ENCODE peak calls at places on chromosomes 11 and 22, in five cellular contexts. P, W, R, V and U are unnamed samples.
A peak's percentile ranks its signal among the peaks of the same experiment; 100 is the strongest.

GRCh38 chr22:22061085-22062077 is 78.8 kb upstream of the TOP3B start:
- DNase-seq in V (no peak), W (no peak), R (no peak), P (peak; percentile 82), U (no peak)

GRCh38 chr11:134398644-134399292 is 13.3 kb downstream of the B3GAT1 start:
- DNase-seq in R (no peak), W (no peak), V (no peak), P (no peak), U (no peak)

GRCh38 chr22:43905681-43906080 is 13.9 kb upstream of the PNPLA5 start:
- DNase-seq in W (no peak), P (no peak), V (no peak), R (no peak), U (no peak)

GRCh38 chr11:117819096-117820040 is 5.2 kb downstream of the FXYD2 start:
- DNase-seq in P (peak; percentile 42), V (peak; percentile 58), R (no peak), W (no peak), U (no peak)

GRCh38 chr11:69492201-69492991 is 10.9 kb downstream of the LINC01488 start:
- DNase-seq in V (peak; percentile 40), R (no peak), W (no peak), P (no peak), U (no peak)

GRCh38 chr11:60960405-60960804 is 8.4 kb upstream of the SLC15A3 start:
- DNase-seq in V (no peak), R (no peak), P (no peak), W (no peak), U (peak; percentile 11)

GRCh38 chr11:109956124-109956793 is 136.9 kb upstream of the ZC3H12C start:
- DNase-seq in R (no peak), V (no peak), P (no peak), W (no peak), U (no peak)

GRCh38 chr11:104151404-104152204 is 12.3 kb downstream of the PDGFD start:
- DNase-seq in P (no peak), W (no peak), V (no peak), R (no peak), U (no peak)

GRCh38 chr11:1070594-1071462 is 3.8 kb upstream of the MUC2 start:
- DNase-seq in V (peak; percentile 28), P (no peak), R (peak; percentile 36), W (no peak), U (no peak)

GRCh38 chr22:38246692-38247091 is 26.1 kb downstream of the TMEM184B start:
- DNase-seq in W (no peak), V (no peak), R (no peak), P (peak; percentile 53), U (no peak)

GRCh38 chr11:32012066-32012465 is 78.8 kb upstream of the RCN1 start:
- DNase-seq in R (no peak), P (no peak), V (no peak), W (no peak), U (no peak)

GRCh38 chr11:64451856-64452255 is 92.9 kb downstream of the RPS6KA4 start:
- DNase-seq in R (no peak), V (no peak), W (no peak), P (no peak), U (no peak)

GRCh38 chr11:65148657-65149056 is 14.3 kb upstream of the SYVN1 start:
- DNase-seq in V (no peak), P (no peak), R (peak; percentile 45), W (no peak), U (peak; percentile 46)

GRCh38 chr11:113514856-113515255 is 39.7 kb upstream of the DRD2 start:
- DNase-seq in W (no peak), V (no peak), P (no peak), R (no peak), U (no peak)

GRCh38 chr11:126479178-126479930 is 123.9 kb downstream of the ST3GAL4 start:
- DNase-seq in P (no peak), V (no peak), W (no peak), R (no peak), U (no peak)

GRCh38 chr11:20839231-20839630 is 169.8 kb downstream of the NELL1 start:
- DNase-seq in R (no peak), W (no peak), V (no peak), P (no peak), U (no peak)

GRCh38 chr11:21820176-21820575 is 372.7 kb upstream of the ANO5 start:
- DNase-seq in V (no peak), W (no peak), P (no peak), R (no peak), U (no peak)

GRCh38 chr11:110715541-110715940 is 3.3 kb upstream of the ARHGAP20 start:
- DNase-seq in R (no peak), P (no peak), W (no peak), V (no peak), U (no peak)

GRCh38 chr22:30021338-30021737 is 58.9 kb upstream of the HORMAD2 start:
- DNase-seq in P (no peak), R (no peak), W (no peak), V (no peak), U (no peak)

GRCh38 chr22:20013382-20013871 is 3.2 kb downstream of the ARVCF start:
- DNase-seq in R (no peak), P (peak; percentile 46), V (peak; percentile 78), W (peak; percentile 22), U (no peak)

GRCh38 chr11:69516526-69516925 is 35.1 kb downstream of the LINC01488 start:
- DNase-seq in W (no peak), V (peak; percentile 6), R (no peak), P (no peak), U (no peak)

GRCh38 chr11:20913113-20913512 is 243.7 kb downstream of the NELL1 start:
- DNase-seq in R (no peak), W (no peak), P (no peak), V (no peak), U (no peak)

GRCh38 chr11:120130991-120131760 is 6.7 kb downstream of the TRIM29 start:
- DNase-seq in W (no peak), V (peak; percentile 9), P (no peak), R (peak; percentile 22), U (peak; percentile 56)

GRCh38 chr11:119800171-119800570 is 71.2 kb upstream of the NECTIN1 start:
- DNase-seq in W (no peak), V (peak; percentile 9), R (no peak), P (no peak), U (no peak)

GRCh38 chr11:34341096-34341495 is 16.7 kb downstream of the ABTB2 start:
- DNase-seq in V (no peak), R (no peak), W (no peak), P (no peak), U (no peak)

GRCh38 chr11:34337016-34337415 is 20.8 kb downstream of the ABTB2 start:
- DNase-seq in P (no peak), V (no peak), W (no peak), R (no peak), U (no peak)

GRCh38 chr11:34342008-34342533 is 15.7 kb downstream of the ABTB2 start:
- DNase-seq in P (peak; percentile 38), V (no peak), W (no peak), R (no peak), U (no peak)

GRCh38 chr11:34340653-34341052 is 17.2 kb downstream of the ABTB2 start:
- DNase-seq in P (no peak), R (no peak), W (no peak), V (no peak), U (no peak)

GRCh38 chr11:34339149-34340064 is 18.4 kb downstream of the ABTB2 start:
- DNase-seq in P (no peak), R (no peak), W (no peak), V (peak; percentile 54), U (no peak)
- H3K27ac ChIP-seq in P (no peak overlapping the region), R (no peak overlapping the region), W (no peak overlapping the region), V (no peak overlapping the region), U (no peak overlapping the region)

GRCh38 chr11:7858001-7858400 is 61.3 kb upstream of the OR5P2 start:
- DNase-seq in P (no peak), W (no peak), R (no peak), V (no peak), U (no peak)
- H3K4me3 ChIP-seq in P (no peak overlapping the region), W (no peak overlapping the region), R (no peak overlapping the region), V (no peak overlapping the region), U (no peak overlapping the region)

GRCh38 chr22:39474351-39474991 is 17.7 kb downstream of the MGAT3 start:
- DNase-seq in W (no peak), V (no peak), P (no peak), R (no peak), U (no peak)

GRCh38 chr22:39475337-39475736 is 18.5 kb downstream of the MGAT3 start:
- DNase-seq in R (no peak), V (no peak), P (no peak), W (no peak), U (no peak)

GRCh38 chr22:39477542-39477941 is 20.7 kb downstream of the MGAT3 start:
- DNase-seq in R (no peak), W (no peak), V (no peak), P (no peak), U (no peak)

GRCh38 chr22:39476664-39477063 is 19.9 kb downstream of the MGAT3 start:
- DNase-seq in V (no peak), P (no peak), W (no peak), R (no peak), U (no peak)

GRCh38 chr22:39475902-39476301 is 19.1 kb downstream of the MGAT3 start:
- DNase-seq in P (no peak), R (no peak), W (no peak), V (no peak), U (no peak)
- H3K27ac ChIP-seq in P (no peak overlapping the region), R (no peak overlapping the region), W (no peak overlapping the region), V (no peak overlapping the region), U (no peak overlapping the region)

DNA sequence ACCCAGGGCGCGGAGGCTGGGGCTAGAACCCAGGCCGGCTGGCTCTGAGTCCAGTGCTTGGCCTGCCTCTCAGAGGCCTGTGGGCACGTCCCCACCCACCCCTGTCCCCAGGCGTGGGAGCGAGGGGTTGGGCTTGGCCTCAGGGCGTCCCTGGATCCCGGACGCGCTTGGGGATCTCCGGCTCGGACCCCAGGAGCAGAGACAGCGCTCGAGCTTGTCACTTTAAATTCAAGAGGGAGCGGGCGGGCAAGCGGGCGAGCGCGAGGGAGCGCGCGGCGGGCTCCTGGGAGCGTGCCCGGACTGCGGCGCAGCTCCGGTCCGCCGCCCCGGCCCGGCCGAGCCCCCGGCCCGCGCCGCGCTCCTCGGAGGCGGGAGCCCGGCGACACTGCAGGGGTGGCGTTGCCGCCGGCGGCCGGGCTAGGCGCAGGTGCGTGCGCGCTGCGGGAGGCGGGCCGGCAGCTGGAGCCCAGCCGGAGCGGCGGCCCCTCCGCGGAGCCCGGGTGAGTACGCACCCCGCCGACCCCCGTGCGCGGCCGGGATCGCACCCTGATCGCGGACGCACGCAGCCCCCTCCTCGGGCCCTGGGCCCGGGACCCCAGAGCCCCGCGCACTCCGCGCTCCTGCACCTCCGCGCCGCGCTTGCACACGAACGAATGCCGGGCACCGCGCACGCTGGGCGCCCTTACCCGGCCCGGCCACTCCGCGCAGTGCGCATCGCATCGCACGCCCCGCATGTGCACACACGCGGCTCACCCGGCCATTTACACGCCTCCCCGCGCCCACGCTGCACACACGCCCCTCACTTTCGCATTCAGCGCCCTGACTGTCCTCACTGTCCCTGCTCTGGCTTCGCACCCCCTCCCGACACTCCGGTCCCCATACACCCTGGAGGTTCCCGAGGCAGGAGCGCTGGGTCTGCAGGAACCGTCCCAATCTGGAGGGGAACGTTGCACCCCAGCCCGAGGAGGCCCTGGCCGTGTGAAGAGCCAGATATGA is at the start of gene SYT12:
- DNase-seq in V (no peak), W (peak; percentile 12), P (no peak), R (no peak), U (no peak)
- H3K4me3 ChIP-seq in V (peak within 1 kb of the TSS; percentile 45), W (peak within 1 kb of the TSS; percentile 47), P (peak within 1 kb of the TSS; percentile 11), R (peak within 1 kb of the TSS; percentile 67), U (peak within 1 kb of the TSS; percentile 54)

DNA sequence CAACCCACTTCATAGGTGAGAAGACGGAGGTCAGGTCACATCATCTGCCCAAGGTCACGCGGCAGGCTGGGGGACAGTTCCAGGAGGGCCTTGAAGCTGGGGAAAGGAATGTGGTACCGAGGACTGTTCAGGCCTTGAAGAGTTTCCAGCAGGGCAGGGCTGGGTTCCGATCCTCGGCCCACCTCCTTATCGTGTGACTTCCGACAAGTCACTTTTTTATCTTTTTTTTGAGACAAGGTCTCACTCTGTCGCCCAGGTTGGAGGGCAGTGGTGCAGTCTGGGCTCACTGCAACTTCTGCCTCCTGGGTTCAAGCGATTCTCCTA is 617 bp downstream of the NDUFS8 start:
- DNase-seq in W (no peak), P (no peak), R (no peak), V (peak; percentile 65), U (no peak)
- H3K27ac ChIP-seq in W (peak overlapping the region; percentile 97), P (peak overlapping the region; percentile 84), R (peak overlapping the region; percentile 88), V (peak overlapping the region; percentile 87), U (peak overlapping the region; percentile 85)